ENCODE peak calls at places on chromosomes 4 and X, in four cellular contexts. Z, X, O and W are unnamed samples.

GRCh38 chr4:34850983-34851382 is 1393.3 kb downstream of the ARAP2 start:
- DNase-seq in Z (no peak), X (no peak), O (peak; percentile 18), W (no peak)

GRCh38 chr4:152860057-152860456 is 76.1 kb upstream of the FHDC1 start:
- DNase-seq in Z (no peak), X (no peak), O (peak; percentile 44), W (no peak)

GRCh38 chr4:115711575-115711974 is 598.2 kb upstream of the NDST4 start:
- DNase-seq in Z (peak; percentile 14), X (no peak), O (no peak), W (no peak)

GRCh38 chr4:156109943-156110925 is 156.6 kb upstream of the CTSO start:
- DNase-seq in Z (no peak), X (peak; percentile 69), O (peak; percentile 70), W (peak; percentile 70)

GRCh38 chr4:188986271-188986689 is 847.0 kb downstream of the TRIML1 start:
- DNase-seq in Z (no peak), X (no peak), O (peak; percentile 73), W (no peak)

GRCh38 chrX:110852180-110852579 is 56.6 kb upstream of the CHRDL1 start:
- DNase-seq in Z (no peak), X (peak; percentile 24), O (peak; percentile 21), W (no peak)

GRCh38 chrX:12997898-12998687 is 23.2 kb downstream of the TMSB4X start:
- DNase-seq in Z (peak; percentile 15), X (no peak), O (no peak), W (no peak)

GRCh38 chr4:143391895-143392294 is 55.2 kb downstream of the GAB1 start:
- DNase-seq in Z (no peak), X (peak; percentile 72), O (peak; percentile 83), W (no peak)

GRCh38 chr4:150379454-150379853 is 202.5 kb upstream of the MAB21L2 start:
- DNase-seq in Z (no peak), X (peak; percentile 46), O (peak; percentile 44), W (no peak)

GRCh38 chrX:132984058-132984650 is 25.7 kb upstream of the HS6ST2 start:
- DNase-seq in Z (no peak), X (no peak), O (no peak), W (no peak)

GRCh38 chrX:19672211-19672814 is 157.0 kb upstream of the MAP3K15 start:
- DNase-seq in Z (no peak), X (no peak), O (no peak), W (no peak)

GRCh38 chr4:101667348-101667747 is 123.2 kb upstream of the BANK1 start:
- DNase-seq in Z (no peak), X (no peak), O (no peak), W (no peak)

GRCh38 chr4:2388430-2389182 is 29.8 kb downstream of the ZFYVE28 start:
- DNase-seq in Z (no peak), X (peak; percentile 29), O (peak; percentile 25), W (peak; percentile 87)

GRCh38 chrX:14027031-14027430 is 2.7 kb downstream of the GEMIN8 start:
- DNase-seq in Z (no peak), X (peak; percentile 27), O (peak; percentile 42), W (no peak)

GRCh38 chr4:10369517-10369916 is 87.7 kb downstream of the ZNF518B start:
- DNase-seq in Z (no peak), X (no peak), O (no peak), W (no peak)

GRCh38 chrX:7145454-7145853 is 2.1 kb upstream of the STS start:
- DNase-seq in Z (no peak), X (no peak), O (no peak), W (no peak)

GRCh38 chr4:102578819-102579218 is 77.7 kb downstream of the NFKB1 start:
- DNase-seq in Z (peak; percentile 27), X (peak; percentile 20), O (peak; percentile 63), W (peak; percentile 66)

GRCh38 chr4:128837198-128837597 is 27.7 kb downstream of the JADE1 start:
- DNase-seq in Z (no peak), X (no peak), O (no peak), W (no peak)

GRCh38 chrX:103687696-103688191 is 1.2 kb upstream of the MORF4L2 start:
- DNase-seq in Z (peak; percentile 63), X (peak; percentile 86), O (peak; percentile 86), W (peak; percentile 68)

GRCh38 chr4:128979934-128980333 is 113.4 kb downstream of the SCLT1 start:
- DNase-seq in Z (no peak), X (peak; percentile 83), O (peak; percentile 88), W (no peak)

GRCh38 chrX:40581333-40581910 is 652 bp downstream of the ATP6AP2 start:
- DNase-seq in Z (no peak), X (peak; percentile 28), O (peak; percentile 57), W (no peak)

GRCh38 chr4:159395693-159396092 is 292.8 kb downstream of the RAPGEF2 start:
- DNase-seq in Z (no peak), X (no peak), O (no peak), W (no peak)

DNA sequence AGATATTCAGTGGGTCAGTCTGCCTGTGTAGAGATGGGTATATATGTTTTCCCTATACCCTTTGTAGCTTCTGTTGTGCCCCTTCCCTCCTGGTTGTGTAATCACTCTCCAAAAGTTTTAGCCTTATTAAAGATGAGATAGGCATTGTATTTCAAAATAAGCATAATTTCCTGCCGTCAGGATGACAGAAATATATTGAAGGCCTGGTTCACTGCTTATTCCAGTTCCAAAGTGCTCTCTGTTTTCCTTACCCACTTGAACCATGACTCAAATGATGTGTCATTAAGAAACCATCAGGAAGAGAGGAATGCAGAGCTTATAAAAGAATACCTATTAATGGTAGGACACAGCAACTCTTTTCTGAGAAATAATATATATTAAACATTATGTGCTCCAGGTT is 178.5 kb downstream of the GABRB1 start:
- DNase-seq in Z (no peak), X (peak; percentile 34), O (peak; percentile 53), W (no peak)
- H3K4me3 ChIP-seq in Z (no peak overlapping the region), X (no peak overlapping the region), O (no peak overlapping the region), W (no peak overlapping the region)

GRCh38 chrX:49043220-49043986 is at the start of gene TFE3:
- DNase-seq in Z (peak; percentile 97), X (peak; percentile 99), O (peak; percentile 99), W (peak; percentile 97)
- H3K4me3 ChIP-seq in Z (peak within 1 kb of the TSS; percentile 70), X (peak within 1 kb of the TSS; percentile 73), O (peak within 1 kb of the TSS; percentile 78), W (peak within 1 kb of the TSS; percentile 65)

DNA sequence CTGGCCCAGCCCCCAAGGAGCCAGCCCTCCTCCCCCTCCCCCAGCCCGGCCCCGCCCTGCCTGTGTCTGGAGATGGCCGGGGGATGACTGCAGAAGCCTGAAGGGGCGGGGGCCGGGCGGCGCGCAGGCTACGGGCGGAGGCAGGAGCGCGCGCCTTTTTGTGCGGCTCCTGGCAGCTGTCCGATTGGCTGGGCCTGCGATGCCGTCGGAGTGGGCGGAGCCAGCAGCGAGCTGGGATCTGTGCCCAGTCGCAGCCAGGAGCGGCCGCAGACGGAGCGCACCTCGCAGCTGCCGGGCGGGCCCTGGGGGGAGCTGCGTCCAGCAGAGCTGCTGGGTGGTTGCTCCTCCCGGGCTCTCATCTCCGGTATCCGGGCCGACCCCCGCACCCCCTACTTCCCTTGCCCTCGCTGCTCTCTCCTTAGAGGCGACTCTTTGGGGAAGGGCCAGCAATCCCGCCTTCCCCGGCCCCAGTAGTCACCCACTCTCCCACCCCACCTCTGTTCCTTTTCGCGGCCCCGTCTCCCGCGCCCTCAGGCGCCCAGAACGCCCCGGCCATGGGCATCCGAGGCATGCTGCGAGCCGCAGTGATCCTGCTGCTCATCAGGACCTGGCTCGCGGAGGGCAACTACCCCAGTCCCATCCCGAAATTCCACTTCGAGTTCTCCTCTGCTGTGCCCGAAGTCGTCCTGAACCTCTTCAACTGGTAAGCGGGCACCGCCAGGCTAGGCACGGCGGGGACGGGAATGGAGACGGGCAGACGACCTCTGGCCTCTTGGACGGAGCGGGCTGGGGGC is at the start of gene GABRQ:
- DNase-seq in Z (peak; percentile 73), X (peak; percentile 9), O (peak; percentile 22), W (peak; percentile 94)
- H3K4me3 ChIP-seq in Z (no peak within 1 kb of the TSS), X (no peak within 1 kb of the TSS), O (no peak within 1 kb of the TSS), W (peak within 1 kb of the TSS; percentile 56)

DNA sequence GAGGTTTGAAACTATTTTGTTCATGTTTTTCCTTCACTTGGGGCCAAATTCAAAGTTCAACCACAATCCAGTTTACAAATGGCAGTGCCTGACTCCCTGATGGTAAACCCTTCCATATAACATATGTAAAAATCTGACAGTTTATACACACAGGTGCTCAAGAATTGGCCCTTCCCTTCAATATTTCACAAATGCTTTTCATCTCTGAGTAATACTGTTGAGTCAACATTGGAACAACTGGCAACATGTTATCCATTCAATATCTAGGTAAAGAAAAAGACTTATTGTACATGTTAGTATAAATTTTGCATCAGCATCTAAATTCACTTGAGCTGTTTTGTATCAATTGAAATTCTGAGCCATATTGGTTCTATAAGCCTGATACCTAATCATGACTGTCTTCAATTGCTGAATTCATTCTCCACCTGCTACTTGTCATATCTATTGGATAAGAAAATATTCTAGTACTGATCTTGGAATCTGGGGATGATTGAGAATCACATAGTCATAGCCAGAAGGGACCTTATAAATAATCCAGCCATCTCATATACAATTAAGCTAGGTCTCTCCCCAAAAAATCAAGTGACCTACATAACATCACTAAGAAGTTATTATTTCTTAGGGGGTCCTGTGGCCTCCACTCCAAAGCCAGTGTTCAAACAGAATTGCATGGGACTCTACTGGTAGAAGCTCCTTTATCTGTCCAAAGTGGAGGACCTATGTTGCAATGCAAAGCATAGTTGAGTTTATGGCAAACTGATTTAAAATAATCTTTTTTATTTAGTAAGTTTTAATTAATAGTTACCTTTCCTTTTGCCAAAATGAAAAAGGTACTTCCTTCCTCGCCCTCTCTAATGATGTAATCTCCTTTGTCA is 61.9 kb downstream of the PRKG2 start:
- DNase-seq in Z (no peak), X (no peak), O (no peak), W (no peak)
- H3K4me3 ChIP-seq in Z (peak overlapping the region; percentile 38), X (no peak overlapping the region), O (no peak overlapping the region), W (no peak overlapping the region)